ENCODE peak calls at places on chromosome 6, in four cellular contexts. One of them, this sample, is unnamed.

GRCh38 chr6:74287932-74288331 is 591.9 kb downstream of the CD109 start:
- DNase-seq in HFF-Myc: no peak
- DNase-seq in AG10803: peak; percentile 55
- DNase-seq in mesendoderm: no peak
- DNase-seq in this sample: no peak

GRCh38 chr6:129331450-129332138 is 378.4 kb downstream of the ARHGAP18 start:
- DNase-seq in AG10803: peak; percentile 38
- DNase-seq in mesendoderm: peak; percentile 36
- DNase-seq in HFF-Myc: no peak
- DNase-seq in this sample: no peak

GRCh38 chr6:98848539-98849210 is 14.3 kb downstream of the POU3F2 start:
- DNase-seq in AG10803: no peak
- DNase-seq in HFF-Myc: no peak
- DNase-seq in mesendoderm: no peak
- DNase-seq in this sample: no peak

GRCh38 chr6:125924697-125925358 is 31.7 kb upstream of the HINT3 start:
- DNase-seq in HFF-Myc: no peak
- DNase-seq in mesendoderm: no peak
- DNase-seq in AG10803: no peak
- DNase-seq in this sample: no peak

GRCh38 chr6:114783783-114784182 is 441.0 kb upstream of the HS3ST5 start:
- DNase-seq in mesendoderm: no peak
- DNase-seq in HFF-Myc: no peak
- DNase-seq in AG10803: no peak
- DNase-seq in this sample: no peak

GRCh38 chr6:43394982-43395381 is 25.5 kb upstream of the ZNF318 start:
- DNase-seq in AG10803: no peak
- DNase-seq in HFF-Myc: no peak
- DNase-seq in mesendoderm: no peak
- DNase-seq in this sample: no peak

GRCh38 chr6:21426841-21427490 is 166.6 kb upstream of the SOX4 start:
- DNase-seq in AG10803: peak; percentile 42
- DNase-seq in mesendoderm: no peak
- DNase-seq in HFF-Myc: no peak
- DNase-seq in this sample: no peak

GRCh38 chr6:15620616-15621015 is 42.2 kb downstream of the DTNBP1 start:
- DNase-seq in HFF-Myc: no peak
- DNase-seq in AG10803: no peak
- DNase-seq in mesendoderm: peak; percentile 56
- DNase-seq in this sample: peak; percentile 78

GRCh38 chr6:48826884-48827701 is 636.0 kb downstream of the MMUT start:
- DNase-seq in HFF-Myc: peak; percentile 59
- DNase-seq in AG10803: peak; percentile 82
- DNase-seq in mesendoderm: peak; percentile 13
- DNase-seq in this sample: no peak

GRCh38 chr6:16514249-16514648 is 247.0 kb downstream of the ATXN1 start:
- DNase-seq in mesendoderm: peak; percentile 81
- DNase-seq in AG10803: peak; percentile 59
- DNase-seq in HFF-Myc: no peak
- DNase-seq in this sample: peak; percentile 63

GRCh38 chr6:43871933-43872332 is 101.9 kb downstream of the VEGFA start:
- DNase-seq in AG10803: no peak
- DNase-seq in mesendoderm: no peak
- DNase-seq in HFF-Myc: no peak
- DNase-seq in this sample: peak; percentile 21

GRCh38 chr6:56992703-56993102 is 37.8 kb downstream of the BEND6 start:
- DNase-seq in mesendoderm: no peak
- DNase-seq in AG10803: no peak
- DNase-seq in HFF-Myc: no peak
- DNase-seq in this sample: no peak

GRCh38 chr6:156787569-156788492 is 10.7 kb downstream of the ARID1B start:
- DNase-seq in HFF-Myc: no peak
- DNase-seq in mesendoderm: no peak
- DNase-seq in AG10803: no peak
- DNase-seq in this sample: peak; percentile 60

GRCh38 chr6:156336096-156336495 is 441.1 kb upstream of the ARID1B start:
- DNase-seq in mesendoderm: peak; percentile 63
- DNase-seq in HFF-Myc: no peak
- DNase-seq in AG10803: no peak
- DNase-seq in this sample: peak; percentile 42

GRCh38 chr6:150252714-150253444 is 110.0 kb downstream of the PPP1R14C start:
- DNase-seq in HFF-Myc: no peak
- DNase-seq in AG10803: no peak
- DNase-seq in mesendoderm: no peak
- DNase-seq in this sample: no peak

GRCh38 chr6:113481910-113482309 is 375.2 kb upstream of the MARCKS start:
- DNase-seq in mesendoderm: no peak
- DNase-seq in HFF-Myc: no peak
- DNase-seq in AG10803: no peak
- DNase-seq in this sample: no peak

GRCh38 chr6:97656236-97656635 is 373.2 kb upstream of the MMS22L start:
- DNase-seq in mesendoderm: no peak
- DNase-seq in AG10803: no peak
- DNase-seq in HFF-Myc: no peak
- DNase-seq in this sample: peak; percentile 72

GRCh38 chr6:75563032-75563431 is 38.6 kb upstream of the SENP6 start:
- DNase-seq in mesendoderm: peak; percentile 87
- DNase-seq in AG10803: peak; percentile 45
- DNase-seq in HFF-Myc: peak; percentile 35
- DNase-seq in this sample: peak; percentile 66

GRCh38 chr6:112389842-112390241 is 42.7 kb downstream of the RFPL4B start:
- DNase-seq in mesendoderm: no peak
- DNase-seq in HFF-Myc: no peak
- DNase-seq in AG10803: no peak
- DNase-seq in this sample: no peak

GRCh38 chr6:145015739-145016558 is 719.4 kb downstream of the EPM2A start:
- DNase-seq in HFF-Myc: peak; percentile 88
- DNase-seq in mesendoderm: peak; percentile 75
- DNase-seq in AG10803: peak; percentile 89
- DNase-seq in this sample: no peak

GRCh38 chr6:86856937-86857563 is 80.3 kb upstream of the HTR1E start:
- DNase-seq in mesendoderm: peak; percentile 72
- DNase-seq in HFF-Myc: peak; percentile 1
- DNase-seq in AG10803: peak; percentile 36
- DNase-seq in this sample: peak; percentile 23

GRCh38 chr6:16224409-16224808 is 14.0 kb upstream of the GMPR start:
- DNase-seq in mesendoderm: no peak
- DNase-seq in HFF-Myc: no peak
- DNase-seq in AG10803: no peak
- DNase-seq in this sample: no peak

GRCh38 chr6:158057213-158057987 is 75.7 kb downstream of the SYNJ2 start:
- DNase-seq in mesendoderm: no peak
- DNase-seq in AG10803: peak; percentile 95
- DNase-seq in HFF-Myc: peak; percentile 81
- DNase-seq in this sample: no peak

GRCh38 chr6:154070657-154071056 is 31.6 kb downstream of the OPRM1 start:
- DNase-seq in mesendoderm: no peak
- DNase-seq in AG10803: no peak
- DNase-seq in HFF-Myc: no peak
- DNase-seq in this sample: no peak

GRCh38 chr6:11702796-11703130 is 75.8 kb downstream of the ADTRP start:
- DNase-seq in HFF-Myc: no peak
- DNase-seq in AG10803: no peak
- DNase-seq in mesendoderm: no peak
- DNase-seq in this sample: no peak

GRCh38 chr6:69888842-69889590 is 22.7 kb downstream of the COL19A1 start:
- DNase-seq in HFF-Myc: no peak
- DNase-seq in AG10803: no peak
- DNase-seq in mesendoderm: no peak
- DNase-seq in this sample: no peak

GRCh38 chr6:3773696-3774298 is 22.3 kb upstream of the PXDC1 start:
- DNase-seq in AG10803: peak; percentile 80
- DNase-seq in mesendoderm: no peak
- DNase-seq in HFF-Myc: no peak
- DNase-seq in this sample: peak; percentile 26

GRCh38 chr6:113011803-113012202 is 664.7 kb downstream of the RFPL4B start:
- DNase-seq in AG10803: peak; percentile 84
- DNase-seq in mesendoderm: no peak
- DNase-seq in HFF-Myc: no peak
- DNase-seq in this sample: no peak

GRCh38 chr6:158324136-158324535 is 11.9 kb downstream of the TULP4 start:
- DNase-seq in mesendoderm: no peak
- DNase-seq in AG10803: peak; percentile 56
- DNase-seq in HFF-Myc: no peak
- DNase-seq in this sample: peak; percentile 44

GRCh38 chr6:20548264-20548663 is 14.0 kb downstream of the CDKAL1 start:
- DNase-seq in HFF-Myc: no peak
- DNase-seq in AG10803: no peak
- DNase-seq in mesendoderm: no peak
- DNase-seq in this sample: no peak

GRCh38 chr6:35776364-35777215 is at the start of gene CLPSL2:
- DNase-seq in HFF-Myc: no peak
- DNase-seq in AG10803: no peak
- DNase-seq in mesendoderm: peak; percentile 73
- DNase-seq in this sample: peak; percentile 72

GRCh38 chr6:2952557-2953095 is 18.7 kb downstream of the SERPINB6 start:
- DNase-seq in HFF-Myc: peak; percentile 85
- DNase-seq in AG10803: peak; percentile 95
- DNase-seq in mesendoderm: peak; percentile 98
- DNase-seq in this sample: peak; percentile 70

GRCh38 chr6:15522856-15523529 is 139.8 kb downstream of the DTNBP1 start:
- DNase-seq in mesendoderm: no peak
- DNase-seq in AG10803: no peak
- DNase-seq in HFF-Myc: no peak
- DNase-seq in this sample: no peak

GRCh38 chr6:126308367-126308766 is 31.5 kb upstream of the CENPW start:
- DNase-seq in mesendoderm: no peak
- DNase-seq in HFF-Myc: no peak
- DNase-seq in AG10803: peak; percentile 5
- DNase-seq in this sample: no peak

GRCh38 chr6:107827541-107827940 is 3.4 kb upstream of the SCML4 start:
- DNase-seq in AG10803: no peak
- DNase-seq in HFF-Myc: no peak
- DNase-seq in mesendoderm: no peak
- DNase-seq in this sample: no peak

GRCh38 chr6:30061766-30062458 is 847 bp downstream of the POLR1H start:
- DNase-seq in AG10803: peak; percentile 22
- DNase-seq in mesendoderm: peak; percentile 38
- DNase-seq in HFF-Myc: no peak
- DNase-seq in this sample: peak; percentile 57

GRCh38 chr6:136014454-136015421 is 163.2 kb downstream of the PDE7B start:
- DNase-seq in AG10803: peak; percentile 97
- DNase-seq in HFF-Myc: peak; percentile 70
- DNase-seq in mesendoderm: peak; percentile 63
- DNase-seq in this sample: no peak

This sample was measured in NCI-H69.